ENCODE peak calls at places on chromosome 6, in four cellular contexts. S, W, T and U are unnamed samples.

GRCh38 chr6:43964659-43965570 is 162.3 kb downstream of the MRPL14 start:
- DNase-seq in T (no peak), W (peak), S (peak), U (peak)

GRCh38 chr6:126228001-126228791 is 111.7 kb upstream of the CENPW start:
- DNase-seq in W (no peak), S (no peak), T (no peak), U (peak)

GRCh38 chr6:39835856-39836442 is 43.8 kb downstream of the DAAM2 start:
- DNase-seq in S (no peak), W (no peak), T (peak), U (peak)

GRCh38 chr6:107647439-107647948 is 157.6 kb downstream of the SOBP start:
- DNase-seq in S (no peak), T (no peak), W (no peak), U (no peak)

GRCh38 chr6:55450007-55450406 is 122.7 kb downstream of the GFRAL start:
- DNase-seq in T (peak), S (no peak), W (no peak), U (no peak)

GRCh38 chr6:7137335-7138106 is 29.8 kb downstream of the RREB1 start:
- DNase-seq in T (peak), S (peak), W (peak), U (peak)

GRCh38 chr6:144758602-144759001 is 473.5 kb downstream of the UTRN start:
- DNase-seq in T (peak), W (no peak), S (no peak), U (no peak)

GRCh38 chr6:54856137-54856536 is 9.6 kb downstream of the FAM83B start:
- DNase-seq in S (no peak), W (no peak), T (no peak), U (no peak)

GRCh38 chr6:148981515-148981914 is 234.7 kb downstream of the UST start:
- DNase-seq in W (no peak), T (no peak), S (no peak), U (no peak)

GRCh38 chr6:16540804-16541752 is 220.2 kb downstream of the ATXN1 start:
- DNase-seq in W (no peak), T (no peak), S (no peak), U (peak)

GRCh38 chr6:148720897-148721296 is 25.9 kb upstream of the UST start:
- DNase-seq in W (no peak), T (no peak), S (no peak), U (no peak)

GRCh38 chr6:41921712-41921998 is 356 bp downstream of the BYSL start:
- DNase-seq in T (no peak), S (no peak), W (no peak), U (no peak)

GRCh38 chr6:6696867-6697531 is 108.5 kb downstream of the LY86 start:
- DNase-seq in W (peak), T (peak), S (peak), U (peak)

GRCh38 chr6:70706491-70707123 is 38.9 kb downstream of the SMAP1 start:
- DNase-seq in T (peak), S (no peak), W (no peak), U (no peak)

GRCh38 chr6:35778437-35778836 is 2.0 kb downstream of the CLPSL2 start:
- DNase-seq in W (no peak), T (no peak), S (no peak), U (no peak)

GRCh38 chr6:21522773-21523490 is 70.6 kb upstream of the SOX4 start:
- DNase-seq in S (peak), W (peak), T (no peak), U (peak)

GRCh38 chr6:32046450-32047083 is 8.4 kb downstream of the CYP21A2 start:
- DNase-seq in T (no peak), W (peak), S (peak), U (peak)

GRCh38 chr6:21163110-21163837 is 430.3 kb upstream of the SOX4 start:
- DNase-seq in S (no peak), T (peak), W (no peak), U (no peak)

GRCh38 chr6:148440877-148441453 is 98.3 kb downstream of the SASH1 start:
- DNase-seq in T (peak), S (no peak), W (peak), U (peak)

GRCh38 chr6:143339223-143339622 is 111.3 kb downstream of the ADAT2 start:
- DNase-seq in W (no peak), T (no peak), S (no peak), U (no peak)

GRCh38 chr6:45423111-45423900 is 45.6 kb upstream of the SUPT3H start:
- DNase-seq in T (no peak), S (peak), W (peak), U (peak)

GRCh38 chr6:15400572-15401004 is 154.7 kb downstream of the JARID2 start:
- DNase-seq in T (peak), W (no peak), S (no peak), U (peak)

GRCh38 chr6:3749991-3750323 is 1.6 kb downstream of the PXDC1 start:
- DNase-seq in W (no peak), S (no peak), T (peak), U (peak)

GRCh38 chr6:14165091-14165490 is 47.5 kb downstream of the CD83 start:
- DNase-seq in S (no peak), W (no peak), T (peak), U (no peak)

GRCh38 chr6:162179196-162179951 is 548.2 kb downstream of the PRKN start:
- DNase-seq in S (no peak), W (no peak), T (no peak), U (no peak)

GRCh38 chr6:119312441-119312840 is 37.1 kb downstream of the MAN1A1 start:
- DNase-seq in S (no peak), T (no peak), W (no peak), U (no peak)

GRCh38 chr6:36114798-36115408 is 15.4 kb upstream of the MAPK13 start:
- DNase-seq in S (no peak), T (no peak), W (no peak), U (no peak)

GRCh38 chr6:63910863-63911665 is 275.5 kb downstream of the PHF3 start:
- DNase-seq in S (no peak), T (no peak), W (no peak), U (no peak)

GRCh38 chr6:15308445-15309213 is 62.8 kb downstream of the JARID2 start:
- DNase-seq in S (no peak), W (peak), T (peak), U (peak)

GRCh38 chr6:2823104-2823850 is 18.4 kb downstream of the SERPINB1 start:
- DNase-seq in S (no peak), T (peak), W (no peak), U (no peak)

GRCh38 chr6:35499372-35499771 is 2.5 kb upstream of the TEAD3 start:
- DNase-seq in T (no peak), S (no peak), W (no peak), U (no peak)

GRCh38 chr6:44166591-44167184 is 8.1 kb downstream of the CAPN11 start:
- DNase-seq in S (peak), T (no peak), W (peak), U (peak)

GRCh38 chr6:23414204-23414501 is 711.9 kb upstream of the NRSN1 start:
- DNase-seq in T (peak), W (no peak), S (no peak), U (peak)

GRCh38 chr6:139013185-139013800 is 15.3 kb upstream of the ABRACL start:
- DNase-seq in T (no peak), S (no peak), W (no peak), U (no peak)

GRCh38 chr6:22363166-22363965 is 66.5 kb upstream of the PRL start:
- DNase-seq in S (no peak), T (no peak), W (no peak), U (no peak)

GRCh38 chr6:74128536-74128935 is 432.5 kb downstream of the CD109 start:
- DNase-seq in W (no peak), S (no peak), T (peak), U (no peak)

DNA sequence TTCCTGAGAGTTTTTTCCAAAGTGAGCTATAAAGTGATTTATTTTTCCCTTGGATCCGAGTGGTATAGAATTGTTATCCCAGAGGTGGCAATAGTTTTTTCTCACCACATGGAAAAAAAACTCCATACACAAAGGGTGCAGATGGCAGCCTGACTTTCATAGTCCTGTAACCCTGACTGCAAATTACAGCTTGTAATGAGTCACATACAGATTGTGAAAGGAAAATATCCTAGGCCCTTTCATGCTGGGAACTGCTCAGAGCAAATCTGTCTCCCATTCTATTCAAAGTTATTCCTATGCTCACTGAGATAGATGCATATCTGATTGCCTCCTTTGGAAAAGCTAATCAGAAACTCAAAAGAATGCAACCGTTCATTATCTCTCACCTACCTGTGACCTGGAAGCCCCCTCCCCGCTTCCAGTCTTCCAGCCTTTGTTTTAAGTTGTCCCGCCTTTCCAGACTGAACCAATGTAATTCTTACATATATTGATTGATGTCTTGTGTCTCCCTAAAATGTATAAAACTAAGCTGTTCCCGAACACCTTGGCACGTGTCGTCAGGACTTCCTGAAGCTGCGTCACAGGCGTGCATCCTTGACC is 108.7 kb upstream of the MAP3K4 start:
- DNase-seq in T (no peak), W (no peak), S (no peak), U (peak)
- H3K23ac ChIP-seq in T (no peak), W (no peak), S (no peak), U (peak)

DNA sequence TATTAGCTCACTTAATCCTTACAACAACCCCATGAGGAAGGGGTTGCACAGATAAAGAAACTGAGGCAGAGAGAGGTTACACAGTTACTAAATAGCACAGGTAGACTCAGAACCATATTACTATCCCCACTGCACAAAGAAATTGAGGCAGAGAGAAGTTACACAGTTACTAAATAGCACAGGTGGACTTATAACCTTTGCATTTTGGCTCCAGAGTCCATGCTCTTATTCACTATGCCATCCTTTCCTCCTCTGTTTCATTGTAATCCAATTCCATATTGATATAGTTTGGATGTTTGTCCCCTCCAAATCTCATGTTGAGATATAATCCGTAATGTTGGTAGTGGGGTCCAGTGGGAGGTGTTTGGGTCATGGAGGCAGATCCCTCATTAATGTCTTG is 3.5 kb downstream of the TDP2 start:
- DNase-seq in T (no peak), W (no peak), S (no peak), U (no peak)
- H3K56ac ChIP-seq in T (no peak), W (no peak), S (no peak), U (no peak)

GRCh38 chr6:4994741-4995140 is 9.1 kb downstream of the RPP40 start:
- DNase-seq in T (no peak), W (no peak), S (no peak), U (no peak)
- H3K23ac ChIP-seq in T (no peak), W (no peak), S (no peak), U (no peak)

DNA sequence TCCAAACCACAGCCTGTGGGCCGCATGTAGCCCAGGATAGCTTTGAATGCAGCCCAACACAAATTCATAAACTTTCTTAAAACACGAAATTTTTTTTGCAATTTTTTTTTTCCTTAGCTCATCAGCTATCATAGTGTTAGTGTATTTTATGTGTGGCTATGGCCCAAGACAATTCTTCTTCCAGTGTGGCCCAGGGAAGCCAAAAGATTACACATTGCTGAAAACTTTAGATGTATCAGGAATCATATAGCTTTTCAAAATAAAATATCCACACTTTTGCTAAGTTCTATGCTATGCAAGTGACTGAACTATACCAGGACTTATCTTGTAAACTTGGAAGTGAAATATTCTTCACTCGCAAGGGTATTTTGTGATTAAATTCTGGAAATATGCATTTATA is 49.7 kb downstream of the MTHFD1L start:
- DNase-seq in S (no peak), T (peak), W (no peak), U (no peak)
- H3K56ac ChIP-seq in S (no peak), T (no peak), W (no peak), U (no peak)

DNA sequence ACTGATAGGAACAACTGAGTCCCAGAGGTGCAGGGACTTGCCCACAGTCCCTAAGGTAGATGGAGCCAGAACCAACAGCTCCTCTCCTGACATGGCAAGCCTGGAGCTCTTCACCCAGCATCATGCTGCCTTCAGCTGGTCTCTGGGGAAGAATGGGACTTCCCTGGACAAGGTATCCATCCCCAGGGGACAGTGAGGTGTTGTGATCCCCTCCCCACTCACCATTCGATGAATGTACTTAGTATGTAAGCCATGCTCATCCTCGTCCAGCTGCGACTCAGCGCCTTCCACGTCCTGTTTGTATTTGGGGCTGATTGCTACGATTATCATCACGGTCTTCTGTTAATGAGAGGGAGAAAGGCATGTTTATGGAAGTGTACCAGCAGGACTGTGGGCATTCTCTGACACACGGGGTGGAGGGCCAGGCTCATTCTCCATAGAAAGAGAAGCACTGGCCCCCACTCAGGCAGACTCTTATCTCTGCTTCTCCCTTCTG is 39.4 kb downstream of the TRAF3IP2 start:
- DNase-seq in T (peak), S (no peak), W (no peak), U (no peak)
- H3K23ac ChIP-seq in T (peak), S (no peak), W (no peak), U (no peak)

GRCh38 chr6:50816947-50817637 is 1.6 kb upstream of the TFAP2B start:
- DNase-seq in T (no peak), W (no peak), S (no peak), U (no peak)
- H3K56ac ChIP-seq in T (no peak), W (no peak), S (no peak), U (no peak)

DNA sequence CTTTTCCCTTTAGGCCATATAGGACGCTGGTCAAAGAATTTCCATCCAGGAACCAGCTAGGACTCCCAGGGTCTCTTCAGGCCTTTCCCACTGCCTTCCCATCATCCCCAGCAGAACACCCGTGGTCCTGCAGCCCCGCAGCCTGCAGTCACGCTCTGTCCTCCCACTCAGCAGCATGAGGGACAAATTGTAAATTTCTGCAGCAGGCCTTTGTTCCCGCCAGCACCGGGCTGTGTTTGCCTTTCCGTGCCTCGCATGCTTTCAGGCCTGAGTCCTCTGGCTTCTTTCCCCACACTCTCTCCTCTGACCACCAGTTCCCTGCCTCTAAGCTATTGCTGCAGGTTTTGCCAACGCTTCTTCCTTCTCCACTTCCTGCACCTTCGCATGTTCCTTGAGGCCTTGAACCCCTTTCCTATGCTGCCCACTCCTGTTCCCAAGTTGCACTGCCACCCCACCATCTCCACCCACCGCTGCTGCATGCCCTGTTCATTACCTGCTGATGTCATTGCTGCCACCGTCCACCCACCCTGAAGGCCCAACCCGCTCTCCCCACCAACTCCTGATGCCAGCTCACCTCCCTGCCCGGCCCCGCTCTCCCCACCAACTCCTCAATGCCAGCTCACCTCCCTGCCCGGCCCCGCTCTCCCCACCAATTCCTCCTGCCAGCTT is 49.8 kb downstream of the RNASET2 start:
- DNase-seq in W (no peak), T (no peak), S (no peak), U (no peak)
- H3K23ac ChIP-seq in W (no peak), T (no peak), S (no peak), U (no peak)

GRCh38 chr6:131849799-131850198 is 42.0 kb downstream of the ENPP1 start:
- DNase-seq in W (no peak), T (no peak), S (no peak), U (no peak)
- H3K56ac ChIP-seq in W (no peak), T (no peak), S (no peak), U (no peak)